ENCODE peak calls at places on chromosome 4, in seven cellular contexts. C is CD4-positive, alpha-beta memory T cell; W is stimulated activated naive CD4-positive, alpha-beta T cell; D is A172; B is fibroblast of the aortic adventitia; E is Calu3; Z is non-pigmented ciliary epithelial cell. S is an unnamed sample.

GRCh38 chr4:82247171-82247570 is 126.6 kb downstream of the HNRNPD start:
- DNase-seq in C (no peak), B (no peak), E (no peak), Z (no peak), D (no peak), W (no peak), S (no peak)

GRCh38 chr4:172657112-172657511 is 511.5 kb upstream of the GALNT7 start:
- DNase-seq in W (no peak), D (no peak), Z (no peak), E (no peak), B (no peak), C (no peak), S (no peak)

GRCh38 chr4:82694892-82695291 is 103.7 kb downstream of the SCD5 start:
- DNase-seq in B (no peak), Z (no peak), D (no peak), E (no peak), C (no peak), W (no peak), S (no peak)

GRCh38 chr4:158810487-158811215 is 41.8 kb downstream of the FNIP2 start:
- DNase-seq in E (peak; percentile 53), W (no peak), C (no peak), D (peak; percentile 98), B (peak; percentile 100), Z (peak; percentile 98), S (peak; percentile 80)

GRCh38 chr4:184331155-184331995 is 113.7 kb upstream of the ENPP6 start:
- DNase-seq in W (no peak), E (no peak), Z (no peak), C (no peak), D (no peak), B (no peak), S (no peak)

GRCh38 chr4:1534076-1534872 is 128.0 kb upstream of the NKX1-1 start:
- DNase-seq in D (no peak), W (no peak), Z (no peak), E (no peak), B (no peak), C (no peak), S (no peak)

GRCh38 chr4:188783160-188783559 is 643.9 kb downstream of the TRIML1 start:
- DNase-seq in B (no peak), Z (no peak), D (no peak), C (no peak), W (no peak), E (no peak), S (no peak)

GRCh38 chr4:14218641-14219040 is 591.1 kb upstream of the BOD1L1 start:
- DNase-seq in Z (no peak), W (no peak), B (no peak), E (peak; percentile 51), D (no peak), C (no peak), S (no peak)

GRCh38 chr4:150139297-150139696 is 61.1 kb downstream of the DCLK2 start:
- DNase-seq in C (no peak), B (no peak), E (no peak), W (no peak), Z (no peak), D (peak; percentile 61), S (peak; percentile 52)

GRCh38 chr4:98873059-98873458 is 55.9 kb downstream of the EIF4E start:
- DNase-seq in Z (peak; percentile 24), E (no peak), W (no peak), C (no peak), D (no peak), B (peak; percentile 60), S (no peak)

GRCh38 chr4:121226362-121226761 is 62.2 kb upstream of the TNIP3 start:
- DNase-seq in B (no peak), D (no peak), W (no peak), E (no peak), Z (no peak), C (no peak), S (no peak)

GRCh38 chr4:52005610-52006273 is 14.4 kb downstream of the LRRC66 start:
- DNase-seq in Z (no peak), E (no peak), D (no peak), C (no peak), B (no peak), W (no peak), S (no peak)

S was measured in H4.